ENCODE peak calls at places on chromosomes 2 and 18, in ten cellular contexts. N is neural progenitor cell, E is neuronal stem cell, H is K562, J is IMR-90, V is OCI-LY7, Y is MM.1S, T is astrocyte, A is keratinocyte, X is endothelial cell of umbilical vein. Q is an unnamed sample.

GRCh38 chr2:152189622-152190495 is 14.3 kb upstream of the STAM2 start:
- DNase-seq in V (peak; percentile 29), N (peak; percentile 70), A (no peak), H (peak; percentile 47), T (peak; percentile 41), J (peak; percentile 77), E (peak; percentile 36), Y (peak; percentile 53), X (peak; percentile 71), Q (no peak)

GRCh38 chr18:77608807-77609206 is 359.2 kb downstream of the GALR1 start:
- DNase-seq in T (no peak), J (no peak), X (no peak), V (no peak), H (no peak), N (peak; percentile 57), A (no peak), Y (no peak), E (no peak), Q (no peak)

GRCh38 chr2:235171511-235172130 is 219.8 kb downstream of the SH3BP4 start:
- DNase-seq in A (peak; percentile 26), T (peak; percentile 72), V (no peak), N (no peak), Y (no peak), J (peak; percentile 81), X (no peak), E (no peak), H (no peak), Q (no peak)

GRCh38 chr2:10211822-10212438 is 89.4 kb downstream of the RRM2 start:
- DNase-seq in V (no peak), X (no peak), H (no peak), N (no peak), J (no peak), Y (no peak), T (no peak), A (no peak), E (no peak), Q (peak; percentile 35)

GRCh38 chr2:9288233-9288632 is 81.6 kb downstream of the ASAP2 start:
- DNase-seq in X (peak; percentile 55), T (peak; percentile 90), N (no peak), E (no peak), Y (no peak), H (no peak), V (no peak), A (no peak), J (peak; percentile 93), Q (peak; percentile 89)

GRCh38 chr2:217402622-217403383 is 542.9 kb upstream of the TNP1 start:
- DNase-seq in X (no peak), T (no peak), Y (no peak), A (peak; percentile 54), V (no peak), H (no peak), E (no peak), J (no peak), N (no peak), Q (no peak)

GRCh38 chr2:197248001-197248401 is 62.6 kb downstream of the ANKRD44 start:
- DNase-seq in H (no peak), V (no peak), X (no peak), J (no peak), T (no peak), A (no peak), Y (no peak), N (no peak), E (no peak), Q (no peak)

GRCh38 chr2:219285894-219286425 is 6.8 kb downstream of the DNAJB2 start:
- DNase-seq in Y (no peak), X (no peak), J (peak; percentile 57), H (peak; percentile 86), A (no peak), N (peak; percentile 84), T (peak; percentile 30), V (no peak), E (no peak), Q (peak; percentile 92)

GRCh38 chr18:62715829-62716678 is 713 bp downstream of the PHLPP1 start:
- DNase-seq in V (peak; percentile 79), X (peak; percentile 62), A (no peak), Y (peak; percentile 75), T (peak; percentile 42), N (peak; percentile 74), J (peak; percentile 59), E (peak; percentile 44), H (peak; percentile 43), Q (peak; percentile 94)

GRCh38 chr2:239951825-239952224 is 73.3 kb downstream of the NDUFA10 start:
- DNase-seq in A (no peak), Y (no peak), E (no peak), J (no peak), V (no peak), X (no peak), T (no peak), N (no peak), H (no peak), Q (peak; percentile 45)

GRCh38 chr2:161030260-161031063 is 129.8 kb upstream of the TANK start:
- DNase-seq in Y (no peak), X (no peak), A (peak; percentile 84), T (peak; percentile 99), V (no peak), N (no peak), J (peak; percentile 100), E (no peak), H (no peak), Q (peak; percentile 91)

GRCh38 chr18:59985289-59985688 is 85.5 kb downstream of the PMAIP1 start:
- DNase-seq in Y (no peak), V (no peak), T (no peak), N (no peak), A (no peak), J (no peak), X (no peak), H (no peak), E (no peak), Q (no peak)

GRCh38 chr18:55337908-55338521 is 250.0 kb downstream of the TCF4 start:
- DNase-seq in A (no peak), E (no peak), Y (no peak), H (no peak), N (no peak), X (peak; percentile 92), V (no peak), T (peak; percentile 27), J (no peak), Q (no peak)

GRCh38 chr2:10771786-10772185 is 40.8 kb downstream of the PDIA6 start:
- DNase-seq in H (no peak), A (no peak), E (no peak), X (no peak), Y (no peak), T (no peak), J (no peak), V (no peak), N (no peak), Q (peak; percentile 50)

GRCh38 chr18:304887-305529 is 37.2 kb upstream of the THOC1 start:
- DNase-seq in T (no peak), E (no peak), N (peak; percentile 50), J (no peak), X (no peak), Y (no peak), H (no peak), A (no peak), V (no peak), Q (no peak)

GRCh38 chr2:237190958-237191692 is 105.4 kb downstream of the COPS8 start:
- DNase-seq in N (no peak), H (no peak), T (no peak), Y (no peak), A (no peak), X (no peak), V (no peak), E (no peak), J (no peak), Q (no peak)

GRCh38 chr2:54106631-54107454 is 8.6 kb upstream of the ACYP2 start:
- DNase-seq in J (peak; percentile 66), V (peak; percentile 84), X (peak; percentile 69), Y (peak; percentile 65), E (no peak), H (peak; percentile 50), T (peak; percentile 25), N (peak; percentile 67), A (no peak), Q (peak; percentile 71)

GRCh38 chr2:123717616-123718279 is 307.3 kb upstream of the CNTNAP5 start:
- DNase-seq in T (no peak), V (no peak), A (no peak), Y (no peak), J (no peak), N (no peak), X (no peak), E (no peak), H (no peak), Q (no peak)

GRCh38 chr2:105775809-105776559 is 31.3 kb downstream of the NCK2 start:
- DNase-seq in A (no peak), X (no peak), N (no peak), Y (no peak), H (no peak), E (no peak), J (no peak), T (no peak), V (peak; percentile 62), Q (no peak)

GRCh38 chr2:27721335-27721734 is 50.2 kb upstream of the MRPL33 start:
- DNase-seq in X (no peak), J (no peak), N (no peak), V (no peak), Y (no peak), A (no peak), H (no peak), E (no peak), T (no peak), Q (peak; percentile 73)
- H2AFZ ChIP-seq in X (no peak overlapping the region), J (no peak overlapping the region), N (no peak overlapping the region), V (no peak overlapping the region), Y (no peak overlapping the region), A (no peak overlapping the region), H (no peak overlapping the region), E (no peak overlapping the region), T (no peak overlapping the region), Q (no peak overlapping the region)

DNA sequence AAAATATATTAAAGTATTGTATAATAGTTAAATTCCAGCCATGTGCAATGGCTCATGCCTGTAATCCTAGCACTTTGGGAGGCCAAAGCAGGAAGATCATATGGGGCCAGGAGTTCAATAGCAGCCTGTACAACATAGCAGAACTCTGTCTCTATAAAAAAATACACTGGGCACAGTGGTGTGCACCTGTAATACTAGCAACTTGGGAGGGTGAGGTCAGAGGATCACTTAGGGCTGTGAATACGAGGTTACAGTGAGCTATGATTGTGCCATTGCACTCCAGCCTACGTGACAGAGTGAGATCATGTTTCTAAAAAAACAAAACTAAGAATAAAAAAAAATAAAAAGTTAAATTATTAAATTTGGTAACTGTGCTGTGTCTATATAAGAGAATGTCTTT is 36.1 kb downstream of the ZRANB3 start:
- DNase-seq in N (no peak), J (no peak), H (no peak), X (no peak), Y (no peak), T (no peak), E (no peak), A (no peak), V (no peak), Q (no peak)
- H3K4me2 ChIP-seq in N (no peak overlapping the region), J (no peak overlapping the region), H (no peak overlapping the region), X (no peak overlapping the region), Y (no peak overlapping the region), T (no peak overlapping the region), E (no peak overlapping the region), A (no peak overlapping the region), V (no peak overlapping the region), Q (no peak overlapping the region)

GRCh38 chr2:16073921-16074425 is 133.6 kb downstream of the MYCN start:
- DNase-seq in N (no peak), E (no peak), A (no peak), T (no peak), H (no peak), Y (no peak), X (no peak), V (no peak), J (no peak), Q (no peak)
- H3K9me3 ChIP-seq in N (no peaks in the 10 kb centered on the region), E (no peaks in the 10 kb centered on the region), A (no peaks in the 10 kb centered on the region), T (peaks cover 4% of the 10 kb centered on the region), H (no peaks in the 10 kb centered on the region), Y (no peaks in the 10 kb centered on the region), X (peaks cover 2% of the 10 kb centered on the region), V (no peaks in the 10 kb centered on the region), J (peaks cover 40% of the 10 kb centered on the region), Q (no peaks in the 10 kb centered on the region)

GRCh38 chr2:209368924-209369323 is 54.9 kb upstream of the MAP2 start:
- DNase-seq in V (no peak), A (peak; percentile 96), Y (peak; percentile 91), H (no peak), T (peak; percentile 100), E (no peak), N (no peak), J (peak; percentile 58), X (peak; percentile 96), Q (peak; percentile 25)
- H2AFZ ChIP-seq in V (no peak overlapping the region), A (peak overlapping the region; percentile 4), Y (peak overlapping the region; percentile 4), H (no peak overlapping the region), T (peak overlapping the region; percentile 4), E (peak overlapping the region; percentile 2), N (no peak overlapping the region), J (no peak overlapping the region), X (no peak overlapping the region), Q (no peak overlapping the region)

Q was measured in osteoblast.